ENCODE peak calls at places on chromosome 6, in six cellular contexts. One of them, this sample, is unnamed.

GRCh38 chr6:29673161-29673560 is 7.8 kb downstream of the ZFP57 start:
- DNase-seq in WERI-Rb-1: no peak
- DNase-seq in lung: no peak
- DNase-seq in left lung: no peak
- DNase-seq in uterus: no peak
- DNase-seq in A549: no peak
- DNase-seq in this sample: no peak

GRCh38 chr6:100475554-100476325 is 11.0 kb upstream of the SIM1 start:
- DNase-seq in WERI-Rb-1: no peak
- DNase-seq in lung: no peak
- DNase-seq in uterus: no peak
- DNase-seq in A549: peak; percentile 7
- DNase-seq in left lung: no peak
- DNase-seq in this sample: no peak

GRCh38 chr6:47134476-47135189 is 92.5 kb upstream of the ADGRF1 start:
- DNase-seq in A549: peak; percentile 94
- DNase-seq in left lung: no peak
- DNase-seq in lung: no peak
- DNase-seq in uterus: no peak
- DNase-seq in WERI-Rb-1: no peak
- DNase-seq in this sample: peak; percentile 98

GRCh38 chr6:29702519-29703103 is 20.6 kb upstream of the HLA-F start:
- DNase-seq in A549: peak; percentile 41
- DNase-seq in WERI-Rb-1: peak; percentile 91
- DNase-seq in lung: no peak
- DNase-seq in uterus: no peak
- DNase-seq in left lung: peak; percentile 40
- DNase-seq in this sample: peak; percentile 45

GRCh38 chr6:118787746-118788419 is 106.1 kb upstream of the ASF1A start:
- DNase-seq in A549: no peak
- DNase-seq in WERI-Rb-1: no peak
- DNase-seq in left lung: no peak
- DNase-seq in uterus: no peak
- DNase-seq in lung: no peak
- DNase-seq in this sample: peak; percentile 29

GRCh38 chr6:352896-353470 is 38.6 kb upstream of the IRF4 start:
- DNase-seq in left lung: no peak
- DNase-seq in A549: no peak
- DNase-seq in uterus: no peak
- DNase-seq in lung: no peak
- DNase-seq in WERI-Rb-1: no peak
- DNase-seq in this sample: no peak

GRCh38 chr6:111819458-111819857 is 53.8 kb downstream of the FYN start:
- DNase-seq in WERI-Rb-1: no peak
- DNase-seq in left lung: no peak
- DNase-seq in A549: no peak
- DNase-seq in uterus: no peak
- DNase-seq in lung: no peak
- DNase-seq in this sample: no peak

GRCh38 chr6:118509009-118509617 is 39.0 kb upstream of the PLN start:
- DNase-seq in lung: no peak
- DNase-seq in left lung: no peak
- DNase-seq in A549: peak; percentile 30
- DNase-seq in WERI-Rb-1: peak; percentile 11
- DNase-seq in uterus: no peak
- DNase-seq in this sample: peak; percentile 4

DNA sequence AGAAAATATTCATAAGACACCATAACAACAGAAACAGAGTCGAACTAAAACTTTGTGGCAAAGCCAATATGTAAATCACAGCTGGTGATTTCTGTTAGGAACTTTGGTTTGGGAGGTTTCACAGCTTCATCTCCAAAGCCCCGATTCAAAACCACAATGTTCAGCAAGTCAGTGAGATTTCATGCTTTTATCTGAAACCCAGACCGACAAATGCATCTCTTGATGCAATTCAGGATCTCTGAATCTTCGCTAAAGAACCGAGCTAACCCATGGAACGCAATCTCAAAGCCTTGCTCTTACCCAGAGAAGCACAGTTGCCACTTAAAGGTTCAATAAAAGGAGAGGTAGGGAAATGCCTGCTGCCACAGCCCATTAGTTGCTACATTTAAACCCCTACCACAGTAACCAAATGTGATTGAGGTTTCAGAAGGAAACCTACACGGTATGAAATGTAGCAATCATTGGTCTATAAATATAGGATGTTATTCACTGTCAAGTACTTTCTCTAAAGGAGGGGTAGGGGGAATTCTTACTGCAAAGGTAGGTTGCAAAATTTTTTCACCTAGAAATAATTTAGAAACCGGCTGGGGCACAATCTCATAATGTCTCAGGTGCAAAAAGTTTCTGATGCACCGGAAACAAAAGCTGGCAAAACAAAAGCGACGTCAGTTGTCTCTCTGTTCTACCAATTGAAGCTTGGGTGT is 381.0 kb upstream of the ARID1B start:
- DNase-seq in lung: no peak
- DNase-seq in left lung: no peak
- DNase-seq in uterus: no peak
- DNase-seq in WERI-Rb-1: no peak
- DNase-seq in A549: no peak
- DNase-seq in this sample: no peak
- H3K4me3 ChIP-seq in lung: no peak overlapping the region
- H3K4me3 ChIP-seq in left lung: no peak overlapping the region
- H3K4me3 ChIP-seq in uterus: no peak overlapping the region
- H3K4me3 ChIP-seq in WERI-Rb-1: no peak overlapping the region
- H3K4me3 ChIP-seq in A549: no peak overlapping the region
- H3K4me3 ChIP-seq in this sample: no peak overlapping the region

GRCh38 chr6:40930555-40930954 is 108.5 kb downstream of the UNC5CL start:
- DNase-seq in WERI-Rb-1: no peak
- DNase-seq in lung: no peak
- DNase-seq in A549: peak; percentile 24
- DNase-seq in left lung: no peak
- DNase-seq in uterus: no peak
- DNase-seq in this sample: no peak
- H3K27ac ChIP-seq in WERI-Rb-1: no peak overlapping the region
- H3K27ac ChIP-seq in lung: no peak overlapping the region
- H3K27ac ChIP-seq in A549: peak overlapping the region; percentile 28
- H3K27ac ChIP-seq in left lung: no peak overlapping the region
- H3K27ac ChIP-seq in uterus: no peak overlapping the region
- H3K27ac ChIP-seq in this sample: no peak overlapping the region

GRCh38 chr6:6826961-6827360 is 238.4 kb downstream of the LY86 start:
- DNase-seq in uterus: no peak
- DNase-seq in A549: no peak
- DNase-seq in left lung: no peak
- DNase-seq in WERI-Rb-1: no peak
- DNase-seq in lung: no peak
- DNase-seq in this sample: no peak

GRCh38 chr6:6825986-6826901 is 237.7 kb downstream of the LY86 start:
- DNase-seq in WERI-Rb-1: no peak
- DNase-seq in uterus: no peak
- DNase-seq in lung: peak; percentile 51
- DNase-seq in A549: no peak
- DNase-seq in left lung: peak; percentile 72
- DNase-seq in this sample: peak; percentile 57

GRCh38 chr6:6823568-6824224 is 235.2 kb downstream of the LY86 start:
- DNase-seq in WERI-Rb-1: no peak
- DNase-seq in lung: no peak
- DNase-seq in uterus: no peak
- DNase-seq in left lung: no peak
- DNase-seq in A549: no peak
- DNase-seq in this sample: peak; percentile 49

GRCh38 chr6:6824381-6824780 is 235.9 kb downstream of the LY86 start:
- DNase-seq in left lung: no peak
- DNase-seq in uterus: no peak
- DNase-seq in WERI-Rb-1: no peak
- DNase-seq in A549: no peak
- DNase-seq in lung: no peak
- DNase-seq in this sample: no peak

DNA sequence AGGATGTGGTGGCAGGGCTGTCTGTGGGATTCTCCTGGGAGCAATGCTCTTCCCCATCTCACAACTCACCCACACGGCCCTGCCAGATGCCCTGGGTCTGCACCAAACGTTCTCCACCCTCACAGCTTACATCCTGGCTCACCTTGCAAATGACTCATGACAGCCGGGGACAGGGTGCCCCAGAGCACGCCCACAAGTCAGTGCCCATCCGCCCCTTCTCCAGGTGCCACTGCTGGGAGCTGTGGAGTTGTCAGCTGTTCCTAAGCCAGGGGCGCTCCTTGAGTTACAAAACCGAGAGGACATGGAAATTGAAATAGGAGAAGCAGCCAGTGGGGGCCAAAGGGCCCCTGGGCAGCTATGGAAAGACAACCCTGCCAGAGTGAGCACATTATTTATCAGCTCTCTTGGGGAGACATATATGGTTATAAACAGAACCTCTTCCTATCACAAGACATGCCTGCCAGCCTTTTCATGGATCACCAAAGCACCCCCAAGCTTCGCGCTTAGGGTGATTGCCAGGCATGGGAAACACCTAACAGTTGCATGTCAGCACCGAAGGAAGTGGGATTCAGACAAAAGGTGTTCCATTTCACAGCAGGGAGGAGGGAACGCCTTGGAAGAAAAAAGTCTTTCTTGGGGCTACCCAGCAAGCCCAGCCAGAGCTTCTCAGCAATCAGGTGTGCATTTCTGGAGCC is 236.8 kb downstream of the LY86 start:
- DNase-seq in uterus: no peak
- DNase-seq in left lung: no peak
- DNase-seq in WERI-Rb-1: no peak
- DNase-seq in lung: no peak
- DNase-seq in A549: no peak
- DNase-seq in this sample: peak; percentile 88
- TF ChIP-seq CTCF in uterus: no peak
- TF ChIP-seq CTCF in left lung: no peak
- TF ChIP-seq CTCF in WERI-Rb-1: no peak
- TF ChIP-seq CTCF in lung: no peak
- TF ChIP-seq CTCF in A549: no peak
- TF ChIP-seq CTCF in this sample: no peak

DNA sequence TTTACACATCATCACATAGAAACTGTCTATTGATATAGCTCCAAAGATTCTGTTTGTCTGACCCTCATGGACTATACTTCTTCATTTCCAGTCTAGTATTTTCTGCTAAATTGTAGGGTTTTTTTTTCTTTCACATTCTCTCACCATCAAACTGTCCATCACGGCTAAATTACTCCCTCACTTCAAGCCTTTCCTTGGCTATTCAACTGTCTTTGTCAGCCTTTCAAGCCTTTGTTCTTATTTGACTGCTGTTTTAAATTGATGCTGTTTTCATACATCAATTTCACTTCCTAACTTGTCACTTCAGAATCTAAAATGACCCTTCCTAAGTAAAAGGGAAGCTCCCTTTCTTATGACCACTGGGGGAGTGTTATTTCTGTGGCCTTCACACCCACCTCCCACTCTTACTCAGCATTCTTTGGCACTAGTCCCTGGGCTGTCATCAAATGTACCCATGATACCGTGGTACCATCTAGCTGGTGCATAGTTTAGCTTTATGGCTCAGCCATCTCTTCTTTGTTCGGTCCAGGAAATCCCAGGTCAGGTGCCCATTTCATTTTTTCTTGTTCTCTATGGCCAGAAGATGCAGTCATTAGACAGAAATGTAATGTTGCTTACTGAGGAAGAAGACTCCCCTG is 8.6 kb downstream of the GJA1 start:
- DNase-seq in left lung: no peak
- DNase-seq in lung: no peak
- DNase-seq in WERI-Rb-1: no peak
- DNase-seq in A549: no peak
- DNase-seq in uterus: no peak
- DNase-seq in this sample: no peak
- H3K4me3 ChIP-seq in left lung: no peak overlapping the region
- H3K4me3 ChIP-seq in lung: no peak overlapping the region
- H3K4me3 ChIP-seq in WERI-Rb-1: no peak overlapping the region
- H3K4me3 ChIP-seq in A549: no peak overlapping the region
- H3K4me3 ChIP-seq in uterus: no peak overlapping the region
- H3K4me3 ChIP-seq in this sample: no peak overlapping the region

This sample was measured in PC-9.